ENCODE peak calls at places on chromosomes 2 and 18, in eight cellular contexts. N is T-helper 9 cell, E is stomach, K is WTC11, D is dermis blood vessel endothelial cell, X is GF-D8, T is NT2/D1, Y is left kidney. P is an unnamed sample.

GRCh38 chr2:26740890-26741302 is 23.2 kb upstream of the SLC35F6 start:
- DNase-seq in Y (peak), T (no peak), N (no peak), D (no peak), E (no peak), X (no peak), K (peak), P (no peak)

GRCh38 chr2:31688282-31688681 is 107.5 kb upstream of the SRD5A2 start:
- DNase-seq in N (no peak), X (no peak), K (no peak), E (no peak), T (no peak), D (peak), Y (no peak), P (no peak)

GRCh38 chr18:79518683-79519128 is 123.0 kb downstream of the NFATC1 start:
- DNase-seq in N (no peak), D (no peak), X (no peak), E (no peak), T (no peak), Y (no peak), K (no peak), P (no peak)

GRCh38 chr2:60530660-60531276 is 22.7 kb downstream of the BCL11A start:
- DNase-seq in N (no peak), D (no peak), Y (peak), T (no peak), E (peak), X (peak), K (no peak), P (peak)

GRCh38 chr2:181904022-181904632 is 12.6 kb downstream of the ITPRID2 start:
- DNase-seq in N (no peak), T (peak), X (no peak), K (no peak), Y (peak), D (peak), E (no peak), P (peak)

GRCh38 chr2:13638181-13638580 is 921.4 kb downstream of the TRIB2 start:
- DNase-seq in K (no peak), T (no peak), X (no peak), D (no peak), E (no peak), N (no peak), Y (no peak), P (no peak)

GRCh38 chr2:11482473-11483031 is 16.6 kb upstream of the E2F6 start:
- DNase-seq in N (no peak), D (no peak), Y (peak), E (no peak), K (peak), T (peak), X (no peak), P (peak)

GRCh38 chr2:59888015-59888414 is 665.4 kb downstream of the BCL11A start:
- DNase-seq in K (peak), Y (no peak), X (no peak), N (no peak), D (no peak), T (peak), E (no peak), P (no peak)

GRCh38 chr2:236833501-236834186 is 252.0 kb upstream of the COPS8 start:
- DNase-seq in E (no peak), N (no peak), T (no peak), D (peak), Y (no peak), X (no peak), K (no peak), P (no peak)

GRCh38 chr2:39743170-39743851 is 35.7 kb downstream of the THUMPD2 start:
- DNase-seq in T (no peak), E (no peak), X (no peak), N (no peak), K (no peak), D (no peak), Y (no peak), P (no peak)

GRCh38 chr2:58967736-58968135 is 726.6 kb upstream of the FANCL start:
- DNase-seq in Y (no peak), K (no peak), N (no peak), X (no peak), T (no peak), E (no peak), D (no peak), P (no peak)

GRCh38 chr2:136116111-136116812 is 1.7 kb downstream of the CXCR4 start:
- DNase-seq in Y (peak), X (peak), T (no peak), N (peak), D (peak), E (peak), K (peak), P (peak)

GRCh38 chr2:130836501-130837174 is at the start of gene ARHGEF4:
- DNase-seq in T (no peak), Y (peak), K (peak), D (peak), X (no peak), E (peak), N (no peak), P (no peak)

GRCh38 chr2:168545439-168546082 is 89.5 kb downstream of the CERS6 start:
- DNase-seq in T (peak), N (no peak), K (no peak), X (no peak), D (peak), E (no peak), Y (no peak), P (no peak)

GRCh38 chr2:204608261-204608660 is 63.0 kb downstream of the PARD3B start:
- DNase-seq in E (no peak), T (no peak), X (no peak), Y (peak), K (no peak), N (no peak), D (peak), P (no peak)

GRCh38 chr2:230773039-230773773 is 60.6 kb downstream of the CAB39 start:
- DNase-seq in X (no peak), T (no peak), K (no peak), E (no peak), Y (no peak), N (no peak), D (no peak), P (no peak)

GRCh38 chr2:101442667-101443061 is 32.2 kb downstream of the RFX8 start:
- DNase-seq in E (no peak), T (no peak), Y (no peak), N (no peak), D (peak), X (no peak), K (peak), P (no peak)

GRCh38 chr2:114446571-114446970 is 4.1 kb downstream of the DPP10 start:
- DNase-seq in N (no peak), D (no peak), K (no peak), T (no peak), E (no peak), Y (no peak), X (no peak), P (no peak)

GRCh38 chr2:196200557-196200956 is 29.2 kb upstream of the STK17B start:
- DNase-seq in T (no peak), Y (no peak), E (no peak), K (no peak), N (no peak), X (no peak), D (no peak), P (no peak)

GRCh38 chr2:221423212-221423804 is 148.8 kb downstream of the EPHA4 start:
- DNase-seq in Y (no peak), E (no peak), D (peak), K (no peak), N (no peak), T (no peak), X (no peak), P (no peak)

GRCh38 chr2:204681412-204681811 is 136.1 kb downstream of the PARD3B start:
- DNase-seq in T (no peak), X (no peak), Y (peak), D (no peak), N (no peak), E (no peak), K (no peak), P (no peak)

GRCh38 chr2:69947078-69947801 is 14.2 kb downstream of the ASPRV1 start:
- DNase-seq in K (no peak), N (no peak), D (no peak), E (no peak), T (no peak), X (no peak), Y (no peak), P (no peak)

GRCh38 chr2:44244135-44244871 is 31.0 kb upstream of the SLC3A1 start:
- DNase-seq in E (peak), T (peak), D (peak), Y (peak), N (peak), X (peak), K (peak), P (peak)

GRCh38 chr2:181153886-181154285 is 173.5 kb downstream of the UBE2E3 start:
- DNase-seq in X (no peak), N (no peak), K (no peak), E (no peak), T (no peak), D (no peak), Y (peak), P (no peak)

GRCh38 chr2:69376385-69376784 is 10.6 kb downstream of the GFPT1 start:
- DNase-seq in T (no peak), N (no peak), X (no peak), Y (no peak), D (no peak), E (no peak), K (no peak), P (no peak)

GRCh38 chr2:160210599-160211138 is 10.6 kb upstream of the ITGB6 start:
- DNase-seq in E (peak), Y (peak), X (no peak), T (peak), D (peak), N (peak), K (peak), P (peak)

GRCh38 chr2:196431957-196432356 is 207.6 kb upstream of the CCDC150 start:
- DNase-seq in E (no peak), Y (peak), T (peak), N (no peak), X (no peak), D (peak), K (peak), P (no peak)

GRCh38 chr2:35080231-35080905 is 1275.2 kb upstream of the CRIM1 start:
- DNase-seq in Y (no peak), E (no peak), T (no peak), D (no peak), K (no peak), X (no peak), N (no peak), P (no peak)

GRCh38 chr2:125397535-125398251 is 1258.3 kb upstream of the GYPC start:
- DNase-seq in D (no peak), N (no peak), K (no peak), Y (no peak), T (no peak), X (no peak), E (no peak), P (no peak)

GRCh38 chr2:172643142-172643541 is 87.3 kb downstream of the PDK1 start:
- DNase-seq in E (no peak), T (no peak), K (no peak), Y (no peak), D (peak), N (no peak), X (no peak), P (no peak)

GRCh38 chr2:240959214-240959940 is 39.0 kb upstream of the SNED1 start:
- DNase-seq in T (no peak), D (no peak), X (no peak), N (no peak), Y (no peak), E (peak), K (no peak), P (no peak)

GRCh38 chr2:196131949-196132925 is 39.1 kb downstream of the STK17B start:
- DNase-seq in D (peak), X (no peak), K (peak), N (peak), E (no peak), Y (peak), T (no peak), P (no peak)

P was measured in retina.